ENCODE peak calls at places on chromosomes 3 and 15, in four cellular contexts. One of them, this sample, is unnamed.

GRCh38 chr15:70855764-70856163 is 1.8 kb upstream of the LARP6 start:
- DNase-seq in DND-41: no peak
- DNase-seq in IMR-90: peak
- DNase-seq in cardiac muscle cell: no peak
- DNase-seq in this sample: no peak

GRCh38 chr15:25795712-25796111 is 67.4 kb downstream of the ATP10A start:
- DNase-seq in DND-41: no peak
- DNase-seq in IMR-90: no peak
- DNase-seq in cardiac muscle cell: no peak
- DNase-seq in this sample: no peak

GRCh38 chr15:51688863-51689262 is 7.6 kb downstream of the SCG3 start:
- DNase-seq in DND-41: no peak
- DNase-seq in IMR-90: peak
- DNase-seq in cardiac muscle cell: no peak
- DNase-seq in this sample: peak

GRCh38 chr3:8491246-8491645 is 10.4 kb upstream of the LMCD1 start:
- DNase-seq in DND-41: no peak
- DNase-seq in IMR-90: no peak
- DNase-seq in cardiac muscle cell: no peak
- DNase-seq in this sample: peak

GRCh38 chr3:159634414-159634813 is 354.2 kb upstream of the IL12A start:
- DNase-seq in DND-41: no peak
- DNase-seq in IMR-90: peak
- DNase-seq in cardiac muscle cell: no peak
- DNase-seq in this sample: peak

GRCh38 chr15:81323559-81323943 is 390 bp downstream of the STARD5 start:
- DNase-seq in DND-41: no peak
- DNase-seq in IMR-90: no peak
- DNase-seq in cardiac muscle cell: no peak
- DNase-seq in this sample: no peak

GRCh38 chr3:15982667-15983145 is 184.9 kb upstream of the ANKRD28 start:
- DNase-seq in DND-41: no peak
- DNase-seq in IMR-90: peak
- DNase-seq in cardiac muscle cell: peak
- DNase-seq in this sample: peak

GRCh38 chr3:99852851-99853250 is 35.2 kb downstream of the CMSS1 start:
- DNase-seq in DND-41: no peak
- DNase-seq in IMR-90: no peak
- DNase-seq in cardiac muscle cell: no peak
- DNase-seq in this sample: peak

GRCh38 chr3:12681586-12682371 is 17.9 kb upstream of the RAF1 start:
- DNase-seq in DND-41: no peak
- DNase-seq in IMR-90: peak
- DNase-seq in cardiac muscle cell: peak
- DNase-seq in this sample: peak

GRCh38 chr3:150469031-150469930 is 61.2 kb downstream of the TSC22D2 start:
- DNase-seq in DND-41: no peak
- DNase-seq in IMR-90: peak
- DNase-seq in cardiac muscle cell: peak
- DNase-seq in this sample: peak

GRCh38 chr15:26731965-26732364 is 40.9 kb downstream of the GABRB3 start:
- DNase-seq in DND-41: no peak
- DNase-seq in IMR-90: no peak
- DNase-seq in cardiac muscle cell: no peak
- DNase-seq in this sample: no peak

GRCh38 chr3:126895178-126896066 is 87.5 kb upstream of the PLXNA1 start:
- DNase-seq in DND-41: peak
- DNase-seq in IMR-90: peak
- DNase-seq in cardiac muscle cell: peak
- DNase-seq in this sample: peak

GRCh38 chr3:151827816-151828215 is 13.9 kb downstream of the AADAC start:
- DNase-seq in DND-41: no peak
- DNase-seq in IMR-90: no peak
- DNase-seq in cardiac muscle cell: no peak
- DNase-seq in this sample: peak

GRCh38 chr15:27172821-27173220 is 201.8 kb downstream of the GABRG3 start:
- DNase-seq in DND-41: no peak
- DNase-seq in IMR-90: no peak
- DNase-seq in cardiac muscle cell: no peak
- DNase-seq in this sample: no peak

GRCh38 chr3:185560676-185561075 is 8.3 kb upstream of the LIPH start:
- DNase-seq in DND-41: no peak
- DNase-seq in IMR-90: no peak
- DNase-seq in cardiac muscle cell: no peak
- DNase-seq in this sample: no peak

GRCh38 chr15:45120081-45120972 is 6.2 kb downstream of the DUOXA2 start:
- DNase-seq in DND-41: no peak
- DNase-seq in IMR-90: no peak
- DNase-seq in cardiac muscle cell: no peak
- DNase-seq in this sample: no peak

GRCh38 chr15:68154923-68155559 is 50.1 kb downstream of the CALML4 start:
- DNase-seq in DND-41: peak
- DNase-seq in IMR-90: peak
- DNase-seq in cardiac muscle cell: peak
- DNase-seq in this sample: peak

GRCh38 chr15:49868348-49868747 is 247.5 kb downstream of the DTWD1 start:
- DNase-seq in DND-41: no peak
- DNase-seq in IMR-90: no peak
- DNase-seq in cardiac muscle cell: no peak
- DNase-seq in this sample: no peak

GRCh38 chr3:23663246-23663645 is 142.5 kb upstream of the UBE2E1 start:
- DNase-seq in DND-41: no peak
- DNase-seq in IMR-90: no peak
- DNase-seq in cardiac muscle cell: peak
- DNase-seq in this sample: no peak

GRCh38 chr15:78977091-78977571 is 32.3 kb upstream of the CTSH start:
- DNase-seq in DND-41: no peak
- DNase-seq in IMR-90: no peak
- DNase-seq in cardiac muscle cell: no peak
- DNase-seq in this sample: no peak

GRCh38 chr3:98991393-98991792 is 89.9 kb upstream of the DCBLD2 start:
- DNase-seq in DND-41: no peak
- DNase-seq in IMR-90: no peak
- DNase-seq in cardiac muscle cell: no peak
- DNase-seq in this sample: no peak

GRCh38 chr3:42843730-42844713 is 31.7 kb downstream of the CYP8B1 start:
- DNase-seq in DND-41: no peak
- DNase-seq in IMR-90: no peak
- DNase-seq in cardiac muscle cell: peak
- DNase-seq in this sample: no peak

GRCh38 chr3:42841332-42841731 is 32.1 kb downstream of the ACKR2 start:
- DNase-seq in DND-41: no peak
- DNase-seq in IMR-90: no peak
- DNase-seq in cardiac muscle cell: no peak
- DNase-seq in this sample: peak

GRCh38 chr3:42836545-42837123 is 27.4 kb downstream of the ACKR2 start:
- DNase-seq in DND-41: no peak
- DNase-seq in IMR-90: no peak
- DNase-seq in cardiac muscle cell: no peak
- DNase-seq in this sample: no peak

GRCh38 chr3:42838571-42838970 is 29.3 kb downstream of the ACKR2 start:
- DNase-seq in DND-41: no peak
- DNase-seq in IMR-90: no peak
- DNase-seq in cardiac muscle cell: no peak
- DNase-seq in this sample: no peak

DNA sequence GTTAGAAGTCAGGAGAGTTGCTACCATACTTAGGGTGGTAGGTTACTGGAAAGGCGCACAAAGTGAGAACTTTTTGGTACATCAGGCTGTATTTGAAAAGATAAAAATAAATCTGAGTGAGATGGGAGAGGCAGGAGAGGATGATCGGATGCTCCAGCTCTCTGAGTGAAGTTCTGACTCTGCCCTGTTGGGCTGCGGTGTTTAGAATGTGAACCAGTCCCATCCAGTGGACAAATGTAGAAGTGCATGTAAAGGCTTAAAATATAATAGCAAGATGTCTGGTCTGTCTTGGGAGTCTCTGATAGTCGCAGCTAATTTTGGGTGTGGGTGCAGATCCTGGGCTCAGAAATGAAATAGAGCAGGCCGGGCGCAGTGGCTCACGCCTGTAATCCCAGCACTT is 30.4 kb downstream of the ACKR2 start:
- DNase-seq in DND-41: peak
- DNase-seq in IMR-90: peak
- DNase-seq in cardiac muscle cell: peak
- DNase-seq in this sample: peak
- H3K4me3 ChIP-seq in DND-41: no peak
- H3K4me3 ChIP-seq in IMR-90: no peak
- H3K4me3 ChIP-seq in cardiac muscle cell: no peak
- H3K4me3 ChIP-seq in this sample: no peak

GRCh38 chr15:72196409-72197044 is 1.1 kb downstream of the GRAMD2A start:
- DNase-seq in DND-41: no peak
- DNase-seq in IMR-90: no peak
- DNase-seq in cardiac muscle cell: no peak
- DNase-seq in this sample: no peak
- H3K4me3 ChIP-seq in DND-41: no peak
- H3K4me3 ChIP-seq in IMR-90: no peak
- H3K4me3 ChIP-seq in cardiac muscle cell: no peak
- H3K4me3 ChIP-seq in this sample: no peak

GRCh38 chr3:143972155-143972494 is 502 bp downstream of the DIPK2A start:
- DNase-seq in DND-41: no peak
- DNase-seq in IMR-90: no peak
- DNase-seq in cardiac muscle cell: no peak
- DNase-seq in this sample: no peak
- H3K4me3 ChIP-seq in DND-41: peak
- H3K4me3 ChIP-seq in IMR-90: peak
- H3K4me3 ChIP-seq in cardiac muscle cell: peak
- H3K4me3 ChIP-seq in this sample: peak

GRCh38 chr15:90868261-90868689 is at the start of gene FURIN:
- DNase-seq in DND-41: no peak
- DNase-seq in IMR-90: no peak
- DNase-seq in cardiac muscle cell: no peak
- DNase-seq in this sample: no peak
- H3K4me3 ChIP-seq in DND-41: no peak
- H3K4me3 ChIP-seq in IMR-90: no peak
- H3K4me3 ChIP-seq in cardiac muscle cell: no peak
- H3K4me3 ChIP-seq in this sample: no peak

DNA sequence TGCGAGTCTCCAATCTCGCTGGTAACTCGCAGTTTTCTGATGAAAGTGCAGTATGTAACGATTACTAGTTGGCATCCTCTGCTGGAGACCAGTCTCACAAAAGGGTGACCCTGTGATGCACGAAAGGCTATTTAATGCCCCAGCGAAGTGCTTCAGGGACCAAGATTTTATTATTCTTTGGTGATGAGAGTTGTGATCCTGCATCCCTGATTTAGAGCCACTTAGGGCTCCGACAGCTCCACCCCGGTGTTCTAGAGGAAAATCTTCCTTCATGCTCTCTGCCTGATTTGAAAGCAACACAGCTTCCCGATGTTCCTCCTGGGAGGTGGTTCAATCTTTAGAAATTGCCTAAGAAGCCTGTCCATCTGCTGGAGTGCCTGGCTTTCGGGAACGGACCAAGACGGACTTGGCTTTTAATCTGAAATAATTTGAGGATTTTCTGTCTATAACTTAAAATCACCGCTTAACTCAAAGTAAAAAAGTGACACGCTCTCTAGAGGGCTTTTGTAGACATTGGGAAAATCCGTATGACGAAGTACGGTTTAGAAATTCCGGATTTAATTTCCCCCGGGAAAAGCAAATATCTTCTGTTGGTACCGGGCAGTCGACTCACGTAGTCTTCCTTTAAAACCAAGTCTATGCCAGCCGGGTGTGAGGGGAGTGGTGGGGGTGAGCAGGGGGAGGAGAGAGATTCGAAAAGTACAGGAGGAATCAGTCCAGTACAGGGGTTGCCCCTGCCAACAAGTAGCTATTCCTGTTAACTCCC is 990 bp upstream of the ALCAM start:
- DNase-seq in DND-41: no peak
- DNase-seq in IMR-90: peak
- DNase-seq in cardiac muscle cell: peak
- DNase-seq in this sample: peak
- H3K4me3 ChIP-seq in DND-41: no peak
- H3K4me3 ChIP-seq in IMR-90: peak
- H3K4me3 ChIP-seq in cardiac muscle cell: peak
- H3K4me3 ChIP-seq in this sample: peak

This sample was measured in fibroblast of mammary gland.